ENCODE peak calls at places on chromosomes 6 and 20, in ten cellular contexts. W is naive thymus-derived CD4-positive, alpha-beta T cell; Z is activated gamma-delta T cell; P is COLO829; A is heart left ventricle; Q is amniotic epithelial cell; R is type B pancreatic cell; C is small intestine; H is stimulated activated CD4-positive, alpha-beta T cell treated with anti-CD3 and anti-CD28 coated beads, Interleukin-4, amount 100 ng/mL, for 4 hours; V is cerebellar cortex. X is an unnamed sample.

GRCh38 chr6:73798592-73798991 is 102.6 kb downstream of the CD109 start:
- DNase-seq in W (no peak), Z (no peak), P (peak), A (no peak), Q (peak), R (no peak), C (no peak), H (no peak), V (no peak), X (no peak)

GRCh38 chr6:11585426-11586016 is 48.0 kb downstream of the TMEM170B start:
- DNase-seq in W (no peak), Z (no peak), P (peak), A (no peak), Q (peak), R (no peak), C (peak), H (no peak), V (peak), X (no peak)

GRCh38 chr6:159181914-159182313 is 12.7 kb downstream of the FNDC1 start:
- DNase-seq in W (no peak), Z (no peak), P (no peak), A (no peak), Q (no peak), R (no peak), C (no peak), H (no peak), V (no peak), X (no peak)

GRCh38 chr20:45311589-45312211 is 3.6 kb upstream of the MATN4 start:
- DNase-seq in W (peak), Z (no peak), P (peak), A (peak), Q (peak), R (peak), C (peak), H (peak), V (peak), X (peak)

GRCh38 chr6:107679457-107679856 is 144.7 kb downstream of the SCML4 start:
- DNase-seq in W (no peak), Z (no peak), P (no peak), A (no peak), Q (peak), R (no peak), C (no peak), H (no peak), V (no peak), X (peak)

GRCh38 chr20:7694940-7695567 is 245.2 kb downstream of the HAO1 start:
- DNase-seq in W (no peak), Z (no peak), P (no peak), A (no peak), Q (no peak), R (no peak), C (peak), H (no peak), V (no peak), X (no peak)

GRCh38 chr20:13401596-13401995 is 180.5 kb downstream of the ISM1 start:
- DNase-seq in W (no peak), Z (no peak), P (peak), A (no peak), Q (no peak), R (no peak), C (no peak), H (no peak), V (no peak), X (no peak)

GRCh38 chr6:110233769-110234374 is 53.6 kb downstream of the CDC40 start:
- DNase-seq in W (no peak), Z (no peak), P (no peak), A (no peak), Q (peak), R (no peak), C (peak), H (no peak), V (no peak), X (no peak)

GRCh38 chr6:136775548-136775947 is 16.7 kb downstream of the MAP3K5 start:
- DNase-seq in W (no peak), Z (no peak), P (no peak), A (no peak), Q (peak), R (no peak), C (no peak), H (no peak), V (no peak), X (no peak)

X was measured in thyroid gland.